ENCODE peak calls at places on chromosome 14, in eight cellular contexts. W is fibroblast of lung; R is colonic mucosa; E is cardiac muscle cell; N is neural progenitor cell; F is aorta; C is tibial nerve; P is CD4-positive, alpha-beta memory T cell. Q is an unnamed sample. For H3K4me1 and H3K9me3, the result is how much of the 10 kb centered on the place peaks cover.

GRCh38 chr14:31449971-31450610 is 7.2 kb downstream of the DTD2 start:
- DNase-seq in W (peak), R (no peak), E (no peak), N (peak), F (no peak), C (no peak), P (no peak), Q (no peak)

GRCh38 chr14:61695695-61696527 is 598 bp downstream of the HIF1A start:
- DNase-seq in W (peak), R (peak), E (peak), N (peak), F (peak), C (peak), P (peak), Q (peak)

GRCh38 chr14:53523226-53523625 is 370.1 kb upstream of the DDHD1 start:
- DNase-seq in W (no peak), R (no peak), E (no peak), N (no peak), F (no peak), C (no peak), P (no peak), Q (no peak)

GRCh38 chr14:102208741-102209140 is 69.0 kb downstream of the WDR20 start:
- DNase-seq in W (no peak), R (no peak), E (no peak), N (no peak), F (no peak), C (no peak), P (no peak), Q (no peak)

GRCh38 chr14:79320561-79320960 is 890.7 kb downstream of the DIO2 start:
- DNase-seq in W (no peak), R (no peak), E (no peak), N (no peak), F (no peak), C (no peak), P (no peak), Q (no peak)

GRCh38 chr14:65222434-65222833 is 120.1 kb upstream of the MAX start:
- DNase-seq in W (peak), R (peak), E (peak), N (peak), F (peak), C (no peak), P (peak), Q (no peak)

GRCh38 chr14:64092940-64093339 is 201.2 kb downstream of the ESR2 start:
- DNase-seq in W (no peak), R (peak), E (no peak), N (no peak), F (no peak), C (no peak), P (no peak), Q (no peak)

GRCh38 chr14:79668941-79669340 is 542.4 kb downstream of the DIO2 start:
- DNase-seq in W (no peak), R (no peak), E (no peak), N (no peak), F (no peak), C (no peak), P (no peak), Q (no peak)

GRCh38 chr14:85531594-85532391 is 1.8 kb downstream of the FLRT2 start:
- DNase-seq in W (peak), R (peak), E (peak), N (peak), F (peak), C (peak), P (no peak), Q (peak)

GRCh38 chr14:102772781-102773570 is 4.3 kb upstream of the TRAF3 start:
- DNase-seq in W (no peak), R (no peak), E (peak), N (peak), F (peak), C (no peak), P (peak), Q (no peak)

GRCh38 chr14:76375484-76375883 is 453 bp upstream of the ESRRB start:
- DNase-seq in W (peak), R (no peak), E (no peak), N (no peak), F (no peak), C (no peak), P (no peak), Q (no peak)

GRCh38 chr14:76376409-76376877 is 506 bp downstream of the ESRRB start:
- DNase-seq in W (no peak), R (no peak), E (no peak), N (peak), F (no peak), C (no peak), P (no peak), Q (no peak)

GRCh38 chr14:76376001-76376404 is at the start of gene ESRRB:
- DNase-seq in W (peak), R (no peak), E (peak), N (peak), F (no peak), C (no peak), P (no peak), Q (no peak)

GRCh38 chr14:76377675-76378074 is 1.7 kb downstream of the ESRRB start:
- DNase-seq in W (no peak), R (no peak), E (no peak), N (no peak), F (no peak), C (no peak), P (no peak), Q (no peak)

DNA sequence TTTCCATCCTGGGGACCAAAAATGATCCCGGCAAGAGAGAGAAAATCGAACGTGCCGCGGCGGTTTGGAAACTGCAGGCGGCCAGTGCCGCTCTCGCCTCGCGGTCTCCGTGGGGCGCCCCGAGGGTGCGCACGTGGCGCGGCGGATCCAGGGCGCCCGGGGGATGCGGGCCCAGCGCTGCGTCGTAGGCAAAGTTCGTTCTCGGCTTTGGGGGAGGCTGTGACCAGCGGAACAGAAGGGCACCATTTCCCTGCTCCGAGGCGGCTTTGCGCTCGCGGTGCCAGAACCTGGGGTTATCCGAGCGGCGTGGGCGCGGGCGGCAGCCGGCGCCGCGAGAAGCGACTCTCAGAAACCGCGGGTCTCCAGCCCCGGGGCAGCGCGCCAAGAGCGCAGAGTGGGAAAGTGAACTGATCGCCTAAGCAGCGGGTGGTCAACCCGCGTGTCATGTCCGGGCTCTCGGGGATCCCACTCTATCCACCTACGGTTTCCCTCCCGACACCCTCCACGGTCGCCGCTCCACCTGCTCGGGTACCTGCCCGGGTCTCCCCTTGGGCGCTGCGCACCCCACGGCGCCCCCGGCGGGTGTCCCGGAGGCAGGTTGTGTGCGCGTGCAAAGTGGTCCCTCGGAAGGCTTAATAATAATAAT is 1.1 kb downstream of the ESRRB start:
- DNase-seq in W (no peak), R (no peak), E (peak), N (peak), F (no peak), C (no peak), P (no peak), Q (no peak)
- H3K4me3 ChIP-seq in W (no peak), R (no peak), E (peak), N (peak), F (no peak), C (no peak), P (no peak), Q (no peak)

DNA sequence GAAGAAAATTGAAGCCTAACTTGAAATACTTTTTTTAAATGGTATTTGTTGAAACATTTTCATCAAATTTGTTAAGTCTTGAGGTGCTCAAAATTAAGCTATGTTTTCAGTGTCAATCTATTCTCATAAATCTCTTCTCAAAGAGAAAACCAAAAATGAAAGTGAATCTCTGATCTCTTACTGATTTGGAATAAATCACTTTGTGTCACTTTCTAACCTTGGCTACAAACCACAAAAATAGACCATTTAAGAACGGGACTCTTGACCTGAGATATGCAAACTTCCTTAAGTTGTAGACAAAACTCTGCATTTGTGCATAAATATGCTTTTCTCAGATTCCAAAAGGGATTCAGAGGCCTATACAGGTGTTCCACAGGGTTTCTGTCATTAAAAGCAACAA is 192.9 kb downstream of the SEC23A start:
- DNase-seq in W (no peak), R (no peak), E (no peak), N (no peak), F (no peak), C (no peak), P (no peak), Q (no peak)
- H3K4me1 ChIP-seq in W (under half), R (under half), E (under half), N (under half), F (under half), C (under half), P (under half), Q (under half)

GRCh38 chr14:104125011-104125410 is 13.4 kb upstream of the KIF26A start:
- DNase-seq in W (no peak), R (no peak), E (no peak), N (no peak), F (no peak), C (no peak), P (no peak), Q (no peak)
- H3K9me3 ChIP-seq in W (under half), R (under half), E (under half), N (under half), F (under half), C (under half), P (under half), Q (under half)

DNA sequence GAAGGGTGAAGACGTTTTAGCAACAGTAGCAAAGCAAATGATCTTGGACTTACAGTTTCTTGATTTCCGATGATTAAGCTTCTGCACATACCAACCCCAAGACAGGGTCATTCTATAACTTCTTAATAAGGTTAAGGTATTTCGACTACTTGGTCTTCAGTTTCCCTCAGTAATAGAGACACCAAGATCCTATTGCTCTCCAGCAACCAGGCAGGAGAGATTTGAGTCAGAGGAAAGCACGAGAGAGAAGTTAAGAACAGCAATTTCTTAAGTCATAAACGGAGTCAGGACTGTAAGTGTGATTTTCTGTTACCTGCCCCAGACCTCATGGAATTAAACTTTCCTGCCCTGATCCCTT is 215.6 kb downstream of the TTC8 start:
- DNase-seq in W (peak), R (no peak), E (no peak), N (no peak), F (no peak), C (no peak), P (no peak), Q (no peak)
- H3K4me3 ChIP-seq in W (peak), R (no peak), E (no peak), N (no peak), F (no peak), C (no peak), P (no peak), Q (no peak)

GRCh38 chr14:93426750-93427149 is 4.0 kb upstream of the UNC79 start:
- DNase-seq in W (no peak), R (no peak), E (no peak), N (no peak), F (no peak), C (no peak), P (no peak), Q (no peak)
- H3K4me1 ChIP-seq in W (under half), R (under half), E (under half), N (under half), F (under half), C (under half), P (under half), Q (under half)

GRCh38 chr14:27484633-27485032 is 886.8 kb upstream of the NOVA1 start:
- DNase-seq in W (no peak), R (no peak), E (no peak), N (no peak), F (no peak), C (no peak), P (no peak), Q (no peak)
- H3K9me3 ChIP-seq in W (under half), R (under half), E (under half), N (under half), F (under half), C (under half), P (under half), Q (under half)

DNA sequence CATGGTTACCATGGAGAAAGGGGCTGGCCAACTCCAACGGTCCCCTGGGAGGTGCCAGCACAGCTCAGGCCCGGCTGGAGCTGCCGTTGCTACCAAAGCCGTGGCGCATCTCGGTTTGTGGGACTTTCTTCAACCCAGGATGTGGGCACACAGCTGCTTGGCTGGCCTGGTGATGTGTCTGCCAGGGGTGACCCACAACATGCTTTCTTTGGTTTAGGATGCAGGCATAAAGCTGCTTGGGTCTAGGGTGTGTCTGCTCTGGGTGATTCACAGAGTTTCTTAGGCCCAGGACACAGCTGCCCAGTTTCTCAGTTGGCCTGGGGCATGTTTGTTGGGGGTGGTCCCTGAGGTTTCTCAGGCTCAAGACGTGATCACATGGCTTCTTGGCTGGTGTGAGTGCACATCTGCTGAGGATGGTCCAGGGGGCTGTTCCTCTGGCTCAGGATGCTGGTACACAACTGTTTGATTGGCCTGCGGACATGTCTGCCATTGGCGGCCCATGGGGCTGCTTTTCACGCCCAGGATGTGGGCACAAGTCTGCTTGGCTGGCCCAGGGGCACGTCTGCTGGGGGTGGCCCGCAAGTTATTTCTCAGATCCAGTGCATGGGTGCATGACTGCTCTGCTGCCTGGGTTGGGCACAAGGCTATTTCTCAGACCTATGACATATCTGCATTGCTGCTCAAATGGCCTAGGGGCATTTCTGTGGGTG is 26.0 kb upstream of the GTF2A1 start:
- DNase-seq in W (no peak), R (no peak), E (no peak), N (no peak), F (no peak), C (no peak), P (no peak), Q (no peak)
- H3K4me3 ChIP-seq in W (no peak), R (no peak), E (no peak), N (no peak), F (no peak), C (no peak), P (no peak), Q (no peak)

GRCh38 chr14:99183716-99184115 is 88.3 kb downstream of the BCL11B start:
- DNase-seq in W (no peak), R (no peak), E (no peak), N (no peak), F (no peak), C (no peak), P (no peak), Q (no peak)
- H3K4me1 ChIP-seq in W (under half), R (under half), E (under half), N (under half), F (under half), C (under half), P (half or more), Q (under half)

DNA sequence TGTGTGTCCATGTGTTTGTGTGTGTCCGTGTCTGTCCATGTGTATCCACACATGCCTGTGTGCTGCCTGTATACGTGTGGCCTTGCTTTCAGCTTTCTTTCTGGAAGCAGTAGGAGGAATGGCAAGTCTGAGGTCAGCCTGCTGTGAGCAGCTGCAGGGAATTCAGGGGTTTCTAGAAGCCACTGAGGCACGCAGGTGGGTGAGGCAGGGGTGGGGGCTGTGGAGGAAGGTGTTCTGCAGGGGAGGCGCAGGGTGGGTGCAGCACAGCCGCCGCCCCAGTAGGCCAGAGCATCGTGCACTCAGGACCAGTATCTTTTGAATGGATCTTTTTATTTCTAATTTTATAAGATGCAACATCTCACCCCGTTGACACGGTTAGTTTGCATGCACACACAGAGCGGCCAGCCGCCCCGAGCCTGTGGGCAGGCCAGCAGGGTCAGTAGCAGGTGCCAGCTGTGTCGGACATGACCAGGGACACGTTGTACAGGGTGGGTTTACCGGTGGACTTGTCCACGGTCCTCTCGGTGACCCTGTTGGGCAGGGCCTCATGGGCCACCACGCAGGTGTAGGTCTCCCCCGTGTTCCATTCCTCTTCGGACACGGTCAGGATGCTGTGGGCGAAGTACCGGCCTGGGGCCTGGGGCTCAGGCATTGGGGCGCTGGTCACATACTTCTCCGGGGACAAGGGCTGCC is 327.7 kb downstream of the TMEM121 start:
- DNase-seq in W (no peak), R (peak), E (no peak), N (no peak), F (peak), C (no peak), P (no peak), Q (no peak)
- H3K9me3 ChIP-seq in W (under half), R (under half), E (under half), N (under half), F (under half), C (under half), P (under half), Q (under half)

Q was measured in SJSA1.